ENCODE peak calls at places on chromosomes 5 and 9, in ten cellular contexts. C, M, D, G, F, Q, P, S, E and B are unnamed samples.

GRCh38 chr5:17346811-17347210 is 129.4 kb downstream of the BASP1 start:
- DNase-seq in C (no peak), M (no peak), D (no peak), G (no peak), F (no peak), Q (no peak), P (no peak), S (no peak), E (no peak), B (no peak)

GRCh38 chr5:137651022-137651421 is 84.9 kb downstream of the KLHL3 start:
- DNase-seq in C (no peak), M (no peak), D (no peak), G (no peak), F (no peak), Q (no peak), P (no peak), S (no peak), E (no peak), B (no peak)

GRCh38 chr5:148998174-148998797 is 64.6 kb downstream of the SH3TC2 start:
- DNase-seq in C (no peak), M (peak; percentile 75), D (peak; percentile 82), G (no peak), F (no peak), Q (no peak), P (peak; percentile 65), S (no peak), E (no peak), B (peak; percentile 34)

GRCh38 chr5:180090769-180091546 is 19.4 kb upstream of the RNF130 start:
- DNase-seq in C (peak; percentile 43), M (peak; percentile 38), D (no peak), G (no peak), F (no peak), Q (no peak), P (peak; percentile 36), S (no peak), E (no peak), B (no peak)

GRCh38 chr9:17065062-17065461 is 69.8 kb upstream of the CNTLN start:
- DNase-seq in C (no peak), M (peak; percentile 27), D (no peak), G (no peak), F (no peak), Q (no peak), P (no peak), S (no peak), E (no peak), B (no peak)

GRCh38 chr9:127058645-127059021 is 63.8 kb downstream of the ANGPTL2 start:
- DNase-seq in C (no peak), M (no peak), D (no peak), G (no peak), F (no peak), Q (no peak), P (no peak), S (no peak), E (no peak), B (no peak)

GRCh38 chr9:78261403-78262001 is 25.6 kb downstream of the CEP78 start:
- DNase-seq in C (no peak), M (peak; percentile 46), D (no peak), G (no peak), F (no peak), Q (peak; percentile 8), P (peak; percentile 54), S (no peak), E (no peak), B (peak; percentile 34)

GRCh38 chr5:31021181-31021624 is 172.3 kb upstream of the CDH6 start:
- DNase-seq in C (no peak), M (peak; percentile 51), D (no peak), G (no peak), F (no peak), Q (peak; percentile 34), P (no peak), S (no peak), E (no peak), B (no peak)

GRCh38 chr9:132802121-132802795 is 75.8 kb downstream of the AK8 start:
- DNase-seq in C (no peak), M (no peak), D (no peak), G (no peak), F (no peak), Q (no peak), P (no peak), S (no peak), E (no peak), B (no peak)

GRCh38 chr9:72030762-72031161 is 29.7 kb downstream of the C9orf57 start:
- DNase-seq in C (no peak), M (no peak), D (no peak), G (no peak), F (no peak), Q (no peak), P (no peak), S (no peak), E (no peak), B (no peak)

GRCh38 chr5:93285461-93285860 is 295.6 kb downstream of the NR2F1-AS1 start:
- DNase-seq in C (no peak), M (no peak), D (no peak), G (no peak), F (no peak), Q (no peak), P (no peak), S (no peak), E (no peak), B (no peak)

GRCh38 chr9:92208693-92209524 is 84.6 kb downstream of the IARS1 start:
- DNase-seq in C (no peak), M (no peak), D (no peak), G (no peak), F (no peak), Q (no peak), P (no peak), S (no peak), E (no peak), B (no peak)

GRCh38 chr5:154086123-154086522 is 47.4 kb downstream of the MFAP3 start:
- DNase-seq in C (no peak), M (no peak), D (no peak), G (no peak), F (no peak), Q (no peak), P (no peak), S (no peak), E (no peak), B (no peak)

GRCh38 chr5:133121611-133122150 is 69.9 kb downstream of the HSPA4 start:
- DNase-seq in C (no peak), M (no peak), D (no peak), G (no peak), F (no peak), Q (no peak), P (no peak), S (no peak), E (no peak), B (no peak)

GRCh38 chr9:74784506-74784905 is 103.2 kb downstream of the TRPM6 start:
- DNase-seq in C (no peak), M (no peak), D (no peak), G (no peak), F (no peak), Q (no peak), P (no peak), S (no peak), E (no peak), B (no peak)

GRCh38 chr5:57494104-57495098 is 11.8 kb upstream of the ACTBL2 start:
- DNase-seq in C (peak; percentile 69), M (peak; percentile 98), D (no peak), G (no peak), F (no peak), Q (peak; percentile 95), P (no peak), S (peak; percentile 30), E (no peak), B (no peak)

GRCh38 chr5:1292846-1293415 is 1.9 kb downstream of the TERT start:
- DNase-seq in C (peak; percentile 44), M (no peak), D (no peak), G (peak; percentile 54), F (peak; percentile 52), Q (no peak), P (peak; percentile 40), S (no peak), E (no peak), B (no peak)

GRCh38 chr5:52560366-52560765 is 227.3 kb upstream of the ITGA1 start:
- DNase-seq in C (no peak), M (peak; percentile 4), D (no peak), G (no peak), F (no peak), Q (no peak), P (peak; percentile 1), S (no peak), E (no peak), B (no peak)

GRCh38 chr9:113909421-113909820 is 33.3 kb downstream of the ZNF618 start:
- DNase-seq in C (no peak), M (no peak), D (no peak), G (no peak), F (no peak), Q (no peak), P (no peak), S (no peak), E (no peak), B (no peak)

GRCh38 chr5:5619546-5619945 is 197.1 kb downstream of the ICE1 start:
- DNase-seq in C (no peak), M (no peak), D (no peak), G (no peak), F (no peak), Q (no peak), P (no peak), S (no peak), E (no peak), B (no peak)
- TF ChIP-seq CTCF in C (no peak), M (no peak), D (no peak), G (no peak), F (no peak), Q (no peak), P (no peak), S (no peak), E (no peak), B (no peak)

GRCh38 chr9:110638381-110638954 is 30.1 kb upstream of the MUSK start:
- DNase-seq in C (no peak), M (peak; percentile 64), D (no peak), G (no peak), F (no peak), Q (no peak), P (no peak), S (no peak), E (no peak), B (no peak)
- TF ChIP-seq CTCF in C (peak; percentile 58), M (peak; percentile 40), D (peak; percentile 45), G (peak; percentile 49), F (peak; percentile 39), Q (peak; percentile 47), P (peak; percentile 53), S (peak; percentile 56), E (no peak), B (no peak)

GRCh38 chr5:165457854-165458481 is 1952.5 kb downstream of the MAT2B start:
- DNase-seq in C (no peak), M (peak; percentile 52), D (no peak), G (no peak), F (no peak), Q (peak; percentile 13), P (peak; percentile 1), S (no peak), E (peak; percentile 10), B (no peak)
- TF ChIP-seq CTCF in C (peak; percentile 44), M (peak; percentile 66), D (no peak), G (peak; percentile 55), F (no peak), Q (peak; percentile 83), P (peak; percentile 74), S (peak; percentile 18), E (peak; percentile 73), B (peak; percentile 28)

GRCh38 chr5:43646997-43647396 is 44.0 kb downstream of the NNT start:
- DNase-seq in C (no peak), M (peak; percentile 32), D (no peak), G (no peak), F (no peak), Q (no peak), P (no peak), S (no peak), E (no peak), B (no peak)
- TF ChIP-seq CTCF in C (no peak), M (peak; percentile 28), D (no peak), G (no peak), F (no peak), Q (peak; percentile 52), P (peak; percentile 40), S (no peak), E (no peak), B (no peak)

GRCh38 chr5:170552486-170553122 is 48.8 kb downstream of the KCNIP1 start:
- DNase-seq in C (peak; percentile 80), M (peak; percentile 91), D (peak; percentile 65), G (no peak), F (peak; percentile 82), Q (peak; percentile 82), P (no peak), S (peak; percentile 83), E (peak; percentile 50), B (no peak)
- TF ChIP-seq CTCF in C (no peak), M (no peak), D (no peak), G (no peak), F (no peak), Q (no peak), P (no peak), S (no peak), E (no peak), B (no peak)